ENCODE peak calls at places on chromosomes 3 and 15, in four cellular contexts. One of them, this sample, is unnamed. For H3K4me1 and H3K27me3, the result is how much of the 10 kb centered on the place peaks cover.

GRCh38 chr15:62753518-62754221 is 288.9 kb upstream of the TPM1 start:
- DNase-seq in IMR-90: no peak
- DNase-seq in effector memory CD4-positive, alpha-beta T cell: no peak
- DNase-seq in GM23338: no peak
- DNase-seq in this sample: no peak

GRCh38 chr15:80906159-80906775 is 83.4 kb downstream of the MESD start:
- DNase-seq in IMR-90: peak
- DNase-seq in effector memory CD4-positive, alpha-beta T cell: no peak
- DNase-seq in GM23338: no peak
- DNase-seq in this sample: no peak

GRCh38 chr3:149507491-149508324 is 33.2 kb downstream of the TM4SF4 start:
- DNase-seq in IMR-90: no peak
- DNase-seq in effector memory CD4-positive, alpha-beta T cell: no peak
- DNase-seq in GM23338: peak
- DNase-seq in this sample: peak

GRCh38 chr3:196966526-196967401 is 1.9 kb downstream of the PIGZ start:
- DNase-seq in IMR-90: no peak
- DNase-seq in effector memory CD4-positive, alpha-beta T cell: no peak
- DNase-seq in GM23338: peak
- DNase-seq in this sample: no peak

GRCh38 chr15:78399081-78399480 is 38.9 kb upstream of the IREB2 start:
- DNase-seq in IMR-90: no peak
- DNase-seq in effector memory CD4-positive, alpha-beta T cell: no peak
- DNase-seq in GM23338: no peak
- DNase-seq in this sample: no peak

GRCh38 chr3:167057586-167057985 is 322.5 kb downstream of the ZBBX start:
- DNase-seq in IMR-90: no peak
- DNase-seq in effector memory CD4-positive, alpha-beta T cell: no peak
- DNase-seq in GM23338: no peak
- DNase-seq in this sample: no peak

GRCh38 chr3:46558184-46559029 is 7.7 kb downstream of the LRRC2 start:
- DNase-seq in IMR-90: peak
- DNase-seq in effector memory CD4-positive, alpha-beta T cell: peak
- DNase-seq in GM23338: peak
- DNase-seq in this sample: no peak

GRCh38 chr3:42902257-42902656 is 3.7 kb upstream of the ZNF662 start:
- DNase-seq in IMR-90: no peak
- DNase-seq in effector memory CD4-positive, alpha-beta T cell: no peak
- DNase-seq in GM23338: no peak
- DNase-seq in this sample: no peak

GRCh38 chr3:23940775-23941174 is 4.3 kb upstream of the NR1D2 start:
- DNase-seq in IMR-90: no peak
- DNase-seq in effector memory CD4-positive, alpha-beta T cell: no peak
- DNase-seq in GM23338: no peak
- DNase-seq in this sample: no peak

GRCh38 chr15:31606261-31606669 is 279.6 kb downstream of the KLF13 start:
- DNase-seq in IMR-90: peak
- DNase-seq in effector memory CD4-positive, alpha-beta T cell: no peak
- DNase-seq in GM23338: no peak
- DNase-seq in this sample: no peak

GRCh38 chr15:64264511-64264910 is 91.5 kb downstream of the CSNK1G1 start:
- DNase-seq in IMR-90: no peak
- DNase-seq in effector memory CD4-positive, alpha-beta T cell: no peak
- DNase-seq in GM23338: no peak
- DNase-seq in this sample: no peak

GRCh38 chr3:12695916-12696315 is 32.0 kb upstream of the RAF1 start:
- DNase-seq in IMR-90: no peak
- DNase-seq in effector memory CD4-positive, alpha-beta T cell: no peak
- DNase-seq in GM23338: no peak
- DNase-seq in this sample: no peak

GRCh38 chr3:42979044-42979962 is at the start of gene GASK1A:
- DNase-seq in IMR-90: no peak
- DNase-seq in effector memory CD4-positive, alpha-beta T cell: no peak
- DNase-seq in GM23338: peak
- DNase-seq in this sample: no peak

GRCh38 chr15:42371125-42371524 is 11.8 kb downstream of the CAPN3 start:
- DNase-seq in IMR-90: peak
- DNase-seq in effector memory CD4-positive, alpha-beta T cell: no peak
- DNase-seq in GM23338: peak
- DNase-seq in this sample: no peak

GRCh38 chr3:195757371-195757770 is 36.6 kb downstream of the MUC20 start:
- DNase-seq in IMR-90: no peak
- DNase-seq in effector memory CD4-positive, alpha-beta T cell: no peak
- DNase-seq in GM23338: no peak
- DNase-seq in this sample: no peak

GRCh38 chr15:61250613-61251012 is 21.5 kb upstream of the RORA start:
- DNase-seq in IMR-90: no peak
- DNase-seq in effector memory CD4-positive, alpha-beta T cell: no peak
- DNase-seq in GM23338: no peak
- DNase-seq in this sample: no peak

GRCh38 chr3:32725721-32726120 is 40.7 kb downstream of the CNOT10 start:
- DNase-seq in IMR-90: peak
- DNase-seq in effector memory CD4-positive, alpha-beta T cell: no peak
- DNase-seq in GM23338: no peak
- DNase-seq in this sample: no peak

GRCh38 chr3:37291275-37291700 is 116.9 kb upstream of the LRRFIP2 start:
- DNase-seq in IMR-90: peak
- DNase-seq in effector memory CD4-positive, alpha-beta T cell: no peak
- DNase-seq in GM23338: no peak
- DNase-seq in this sample: no peak

GRCh38 chr3:120561251-120562045 is 34.7 kb upstream of the NDUFB4 start:
- DNase-seq in IMR-90: peak
- DNase-seq in effector memory CD4-positive, alpha-beta T cell: peak
- DNase-seq in GM23338: peak
- DNase-seq in this sample: no peak

GRCh38 chr15:32855942-32856341 is 138.1 kb downstream of the GREM1 start:
- DNase-seq in IMR-90: peak
- DNase-seq in effector memory CD4-positive, alpha-beta T cell: no peak
- DNase-seq in GM23338: peak
- DNase-seq in this sample: no peak

GRCh38 chr3:12990306-12990705 is 82.9 kb downstream of the IQSEC1 start:
- DNase-seq in IMR-90: peak
- DNase-seq in effector memory CD4-positive, alpha-beta T cell: no peak
- DNase-seq in GM23338: no peak
- DNase-seq in this sample: no peak

GRCh38 chr3:28615071-28615470 is 266.4 kb upstream of the AZI2 start:
- DNase-seq in IMR-90: no peak
- DNase-seq in effector memory CD4-positive, alpha-beta T cell: no peak
- DNase-seq in GM23338: no peak
- DNase-seq in this sample: no peak

GRCh38 chr3:71066356-71066755 is 517.2 kb downstream of the FOXP1 start:
- DNase-seq in IMR-90: no peak
- DNase-seq in effector memory CD4-positive, alpha-beta T cell: peak
- DNase-seq in GM23338: peak
- DNase-seq in this sample: no peak

GRCh38 chr15:65791335-65792129 is 561 bp downstream of the DENND4A start:
- DNase-seq in IMR-90: no peak
- DNase-seq in effector memory CD4-positive, alpha-beta T cell: no peak
- DNase-seq in GM23338: peak
- DNase-seq in this sample: peak

GRCh38 chr3:45477026-45477725 is 88.8 kb downstream of the LARS2 start:
- DNase-seq in IMR-90: peak
- DNase-seq in effector memory CD4-positive, alpha-beta T cell: no peak
- DNase-seq in GM23338: no peak
- DNase-seq in this sample: no peak

GRCh38 chr3:105490045-105490444 is 123.3 kb downstream of the ALCAM start:
- DNase-seq in IMR-90: no peak
- DNase-seq in effector memory CD4-positive, alpha-beta T cell: no peak
- DNase-seq in GM23338: no peak
- DNase-seq in this sample: no peak

GRCh38 chr3:56862352-56863062 is 60.8 kb upstream of the ARHGEF3 start:
- DNase-seq in IMR-90: peak
- DNase-seq in effector memory CD4-positive, alpha-beta T cell: no peak
- DNase-seq in GM23338: no peak
- DNase-seq in this sample: no peak

DNA sequence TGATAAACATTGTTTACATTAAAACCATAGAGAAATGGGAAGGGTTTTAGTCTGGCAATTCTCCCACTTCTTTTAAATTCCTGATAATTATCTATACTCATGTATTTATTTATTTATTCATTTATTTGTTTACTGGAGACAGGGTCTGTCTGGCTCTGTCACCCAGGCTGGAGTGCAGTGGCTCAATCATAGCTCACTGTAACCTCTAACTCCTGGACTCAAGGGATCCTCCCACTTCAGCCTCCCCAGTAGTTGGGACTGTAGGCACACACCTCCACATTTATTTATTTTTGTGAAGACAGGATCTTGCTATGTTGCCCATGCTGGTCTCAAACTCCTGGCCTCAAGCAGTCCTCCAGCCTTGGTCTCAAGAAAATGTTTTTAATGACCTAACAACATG is 2.5 kb upstream of the AEN start:
- DNase-seq in IMR-90: no peak
- DNase-seq in effector memory CD4-positive, alpha-beta T cell: no peak
- DNase-seq in GM23338: no peak
- DNase-seq in this sample: no peak
- H3K4me1 ChIP-seq in IMR-90: under half
- H3K4me1 ChIP-seq in effector memory CD4-positive, alpha-beta T cell: under half
- H3K4me1 ChIP-seq in GM23338: under half
- H3K4me1 ChIP-seq in this sample: under half

GRCh38 chr3:52998781-52999509 is 46.9 kb downstream of the SFMBT1 start:
- DNase-seq in IMR-90: no peak
- DNase-seq in effector memory CD4-positive, alpha-beta T cell: no peak
- DNase-seq in GM23338: peak
- DNase-seq in this sample: no peak
- H3K4me3 ChIP-seq in IMR-90: no peak
- H3K4me3 ChIP-seq in effector memory CD4-positive, alpha-beta T cell: no peak
- H3K4me3 ChIP-seq in GM23338: no peak
- H3K4me3 ChIP-seq in this sample: no peak

GRCh38 chr3:155158361-155159037 is 78.4 kb downstream of the MME start:
- DNase-seq in IMR-90: peak
- DNase-seq in effector memory CD4-positive, alpha-beta T cell: no peak
- DNase-seq in GM23338: no peak
- DNase-seq in this sample: no peak
- H3K27me3 ChIP-seq in IMR-90: under half
- H3K27me3 ChIP-seq in effector memory CD4-positive, alpha-beta T cell: under half
- H3K27me3 ChIP-seq in GM23338: under half
- H3K27me3 ChIP-seq in this sample: under half

DNA sequence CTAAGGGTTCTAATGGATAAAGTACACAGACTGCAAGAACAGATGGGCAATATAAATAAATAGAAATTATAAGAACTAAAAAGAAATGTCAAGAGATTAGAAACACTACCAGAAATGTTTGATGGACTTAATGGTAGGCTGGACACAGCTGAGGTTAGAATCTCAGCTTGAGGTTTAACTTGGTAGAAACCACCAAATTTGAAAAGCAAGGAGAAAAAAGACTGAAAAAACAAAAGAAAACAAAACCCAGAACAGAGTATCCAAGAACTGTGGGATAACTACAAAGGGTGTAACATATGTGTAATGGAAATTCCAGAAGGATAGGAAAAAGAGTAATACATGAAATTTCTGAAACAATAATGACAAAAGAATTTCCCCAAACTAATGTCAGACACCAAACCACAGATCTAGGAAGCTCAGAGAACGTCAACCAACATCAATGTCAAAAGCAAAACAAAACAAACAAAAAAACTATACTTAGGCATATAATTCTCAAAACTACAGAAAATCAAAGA is 35.0 kb downstream of the RFX7 start:
- DNase-seq in IMR-90: peak
- DNase-seq in effector memory CD4-positive, alpha-beta T cell: no peak
- DNase-seq in GM23338: no peak
- DNase-seq in this sample: no peak
- H3K4me1 ChIP-seq in IMR-90: under half
- H3K4me1 ChIP-seq in effector memory CD4-positive, alpha-beta T cell: under half
- H3K4me1 ChIP-seq in GM23338: half or more
- H3K4me1 ChIP-seq in this sample: under half

GRCh38 chr15:67548862-67549651 is 6.6 kb downstream of the MAP2K5 start:
- DNase-seq in IMR-90: no peak
- DNase-seq in effector memory CD4-positive, alpha-beta T cell: no peak
- DNase-seq in GM23338: peak
- DNase-seq in this sample: no peak
- H3K4me3 ChIP-seq in IMR-90: no peak
- H3K4me3 ChIP-seq in effector memory CD4-positive, alpha-beta T cell: no peak
- H3K4me3 ChIP-seq in GM23338: peak
- H3K4me3 ChIP-seq in this sample: no peak

GRCh38 chr3:126918223-126918622 is 64.7 kb upstream of the PLXNA1 start:
- DNase-seq in IMR-90: no peak
- DNase-seq in effector memory CD4-positive, alpha-beta T cell: no peak
- DNase-seq in GM23338: no peak
- DNase-seq in this sample: no peak

GRCh38 chr3:126917232-126917804 is 65.6 kb upstream of the PLXNA1 start:
- DNase-seq in IMR-90: no peak
- DNase-seq in effector memory CD4-positive, alpha-beta T cell: no peak
- DNase-seq in GM23338: no peak
- DNase-seq in this sample: no peak

GRCh38 chr3:126915015-126915414 is 67.9 kb upstream of the PLXNA1 start:
- DNase-seq in IMR-90: no peak
- DNase-seq in effector memory CD4-positive, alpha-beta T cell: no peak
- DNase-seq in GM23338: no peak
- DNase-seq in this sample: no peak

GRCh38 chr3:126914226-126914625 is 68.7 kb upstream of the PLXNA1 start:
- DNase-seq in IMR-90: no peak
- DNase-seq in effector memory CD4-positive, alpha-beta T cell: no peak
- DNase-seq in GM23338: no peak
- DNase-seq in this sample: no peak

DNA sequence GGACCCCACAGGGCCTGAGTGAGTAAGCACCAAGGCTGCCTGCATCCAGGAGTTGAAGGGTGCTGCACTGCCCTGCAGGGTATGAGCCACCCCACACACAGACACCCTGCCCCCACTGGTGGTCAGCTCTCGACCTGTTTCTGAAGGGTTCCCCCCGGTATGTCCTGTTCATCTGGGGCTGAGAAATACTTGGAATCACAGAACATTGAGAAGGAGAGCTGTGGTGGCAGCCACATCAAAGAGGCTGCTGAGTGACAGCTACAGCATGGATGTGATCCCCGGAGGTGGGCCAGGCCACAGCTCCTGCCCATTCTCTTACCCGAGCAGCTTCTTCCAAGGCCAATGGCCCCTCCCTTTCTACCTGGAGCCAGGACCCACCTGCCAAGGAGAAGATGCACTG is 66.4 kb upstream of the PLXNA1 start:
- DNase-seq in IMR-90: no peak
- DNase-seq in effector memory CD4-positive, alpha-beta T cell: no peak
- DNase-seq in GM23338: no peak
- DNase-seq in this sample: no peak
- H3K27me3 ChIP-seq in IMR-90: under half
- H3K27me3 ChIP-seq in effector memory CD4-positive, alpha-beta T cell: under half
- H3K27me3 ChIP-seq in GM23338: under half
- H3K27me3 ChIP-seq in this sample: under half

GRCh38 chr15:68204776-68205557 is at the start of gene CALML4:
- DNase-seq in IMR-90: no peak
- DNase-seq in effector memory CD4-positive, alpha-beta T cell: no peak
- DNase-seq in GM23338: peak
- DNase-seq in this sample: no peak
- H3K4me1 ChIP-seq in IMR-90: under half
- H3K4me1 ChIP-seq in effector memory CD4-positive, alpha-beta T cell: under half
- H3K4me1 ChIP-seq in GM23338: under half
- H3K4me1 ChIP-seq in this sample: under half

GRCh38 chr3:30123224-30123623 is 483.2 kb upstream of the TGFBR2 start:
- DNase-seq in IMR-90: no peak
- DNase-seq in effector memory CD4-positive, alpha-beta T cell: no peak
- DNase-seq in GM23338: no peak
- DNase-seq in this sample: no peak
- H3K4me3 ChIP-seq in IMR-90: no peak
- H3K4me3 ChIP-seq in effector memory CD4-positive, alpha-beta T cell: no peak
- H3K4me3 ChIP-seq in GM23338: no peak
- H3K4me3 ChIP-seq in this sample: no peak

This sample was measured in thoracic aorta.